ENCODE peak calls at places on chromosomes 4 and X, in six cellular contexts. P, L, B, O, E and T are unnamed samples.

GRCh38 chr4:1399508-1400190 is 6.6 kb downstream of the NKX1-1 start:
- DNase-seq in P (no peak), L (no peak), B (no peak), O (no peak), E (no peak), T (no peak)

GRCh38 chr4:110201502-110201901 is 3.1 kb upstream of the ELOVL6 start:
- DNase-seq in P (no peak), L (no peak), B (no peak), O (no peak), E (no peak), T (no peak)

GRCh38 chrX:74779175-74779574 is 146.1 kb downstream of the NEXMIF start:
- DNase-seq in P (no peak), L (no peak), B (no peak), O (no peak), E (no peak), T (no peak)

GRCh38 chrX:13078739-13079444 is 34.5 kb upstream of the FAM9C start:
- DNase-seq in P (no peak), L (peak), B (peak), O (no peak), E (peak), T (no peak)

GRCh38 chr4:170853422-170854021 is 763.8 kb upstream of the AADAT start:
- DNase-seq in P (no peak), L (peak), B (peak), O (no peak), E (peak), T (no peak)

GRCh38 chrX:107729558-107730297 is 45.9 kb downstream of the TSC22D3 start:
- DNase-seq in P (no peak), L (no peak), B (no peak), O (no peak), E (no peak), T (no peak)

GRCh38 chr4:87848622-87849351 is 16.0 kb downstream of the MEPE start:
- DNase-seq in P (no peak), L (peak), B (peak), O (peak), E (peak), T (peak)

GRCh38 chr4:85482000-85482738 is 7.2 kb downstream of the ARHGAP24 start:
- DNase-seq in P (no peak), L (no peak), B (no peak), O (no peak), E (no peak), T (no peak)

GRCh38 chr4:120718979-120719566 is 203.5 kb downstream of the PRDM5 start:
- DNase-seq in P (no peak), L (peak), B (peak), O (no peak), E (peak), T (peak)

GRCh38 chrX:112941209-112941788 is 100.7 kb upstream of the AMOT start:
- DNase-seq in P (no peak), L (no peak), B (no peak), O (no peak), E (no peak), T (no peak)

GRCh38 chrX:87517571-87518141 is at the start of gene KLHL4:
- DNase-seq in P (no peak), L (no peak), B (peak), O (no peak), E (no peak), T (no peak)

GRCh38 chr4:11004818-11005217 is 320.2 kb upstream of the CLNK start:
- DNase-seq in P (no peak), L (no peak), B (no peak), O (no peak), E (no peak), T (no peak)

GRCh38 chr4:140186651-140187315 is 32.8 kb upstream of the MAML3 start:
- DNase-seq in P (no peak), L (no peak), B (no peak), O (no peak), E (peak), T (no peak)

GRCh38 chr4:144894525-144894924 is 203.5 kb downstream of the ANAPC10 start:
- DNase-seq in P (no peak), L (no peak), B (no peak), O (no peak), E (no peak), T (no peak)

GRCh38 chr4:137519406-137519805 is 12.9 kb downstream of the PCDH18 start:
- DNase-seq in P (no peak), L (no peak), B (no peak), O (no peak), E (no peak), T (no peak)

GRCh38 chr4:88195666-88196365 is 37.4 kb upstream of the ABCG2 start:
- DNase-seq in P (no peak), L (no peak), B (no peak), O (no peak), E (peak), T (no peak)

GRCh38 chr4:118141240-118141639 is 107.0 kb downstream of the NDST3 start:
- DNase-seq in P (no peak), L (no peak), B (no peak), O (no peak), E (no peak), T (no peak)

GRCh38 chr4:141410839-141411238 is 190.1 kb downstream of the ZNF330 start:
- DNase-seq in P (no peak), L (no peak), B (no peak), O (no peak), E (no peak), T (no peak)

GRCh38 chr4:55124337-55125076 is 888 bp downstream of the KDR start:
- DNase-seq in P (no peak), L (no peak), B (peak), O (no peak), E (no peak), T (no peak)

GRCh38 chr4:79872738-79873137 is 200.3 kb downstream of the ANTXR2 start:
- DNase-seq in P (no peak), L (no peak), B (no peak), O (no peak), E (no peak), T (no peak)

GRCh38 chr4:182932651-182933050 is 15.5 kb upstream of the DCTD start:
- DNase-seq in P (no peak), L (no peak), B (no peak), O (no peak), E (no peak), T (no peak)